ENCODE peak calls at places on chromosomes 16 and 17, in four cellular contexts. Y, J, P and G are unnamed samples.

GRCh38 chr17:41434313-41434895 is 6.4 kb downstream of the KRT38 start:
- DNase-seq in Y (no peak), J (no peak), P (no peak), G (no peak)

GRCh38 chr17:10114931-10115535 is 83.4 kb downstream of the GAS7 start:
- DNase-seq in Y (peak; percentile 4), J (peak; percentile 91), P (peak; percentile 94), G (peak; percentile 11)

GRCh38 chr16:49754495-49755290 is 101.2 kb downstream of the ZNF423 start:
- DNase-seq in Y (no peak), J (peak; percentile 39), P (peak; percentile 25), G (no peak)

GRCh38 chr17:64504769-64505319 is 1.2 kb downstream of the DDX5 start:
- DNase-seq in Y (no peak), J (no peak), P (no peak), G (no peak)

GRCh38 chr16:11841026-11841425 is 10.3 kb downstream of the RSL1D1 start:
- DNase-seq in Y (no peak), J (no peak), P (no peak), G (no peak)

GRCh38 chr16:716250-716607 is 1.3 kb downstream of the METRN start:
- DNase-seq in Y (no peak), J (no peak), P (no peak), G (peak; percentile 92)

GRCh38 chr17:42878123-42878880 is 22.3 kb upstream of the G6PC1 start:
- DNase-seq in Y (no peak), J (no peak), P (no peak), G (no peak)

GRCh38 chr17:48961516-48962233 is 6.7 kb downstream of the GIP start:
- DNase-seq in Y (no peak), J (no peak), P (no peak), G (no peak)

DNA sequence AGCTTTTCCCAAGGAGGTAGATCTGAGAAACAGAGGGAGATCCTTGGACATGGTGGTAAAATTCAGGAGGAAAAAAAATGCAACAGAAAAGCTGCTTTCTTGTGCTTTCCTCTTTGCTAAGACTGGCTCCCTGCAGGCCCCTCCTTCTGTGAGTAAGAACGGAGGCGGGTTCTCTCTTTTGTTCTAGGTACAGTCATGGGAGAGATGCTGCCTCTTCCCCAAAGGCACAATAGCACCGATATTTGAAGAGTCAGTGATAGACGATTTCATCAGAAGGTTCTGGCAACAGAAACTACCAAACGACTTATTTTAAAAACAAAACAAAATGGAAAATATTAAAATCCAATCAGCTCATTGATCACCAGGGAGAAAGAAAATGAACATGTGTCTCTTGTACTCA is 32.6 kb upstream of the KIFC3 start:
- DNase-seq in Y (no peak), J (no peak), P (no peak), G (no peak)
- H3K27ac ChIP-seq in Y (no peak overlapping the region), J (no peak overlapping the region), P (no peak overlapping the region), G (no peak overlapping the region)

GRCh38 chr16:27223226-27223610 is 19.9 kb downstream of the KDM8 start:
- DNase-seq in Y (no peak), J (no peak), P (no peak), G (no peak)
- TF ChIP-seq CTCF in Y (peak; percentile 44), J (no peak), P (peak; percentile 24), G (no peak)

GRCh38 chr17:6996256-6997111 is 635 bp downstream of the ALOX12 start:
- DNase-seq in Y (no peak), J (no peak), P (no peak), G (no peak)

GRCh38 chr17:6997171-6997570 is 1.3 kb downstream of the ALOX12 start:
- DNase-seq in Y (no peak), J (no peak), P (no peak), G (no peak)

GRCh38 chr17:6994666-6995246 is 1.1 kb upstream of the ALOX12 start:
- DNase-seq in Y (no peak), J (no peak), P (no peak), G (no peak)

GRCh38 chr17:6994118-6994598 is 1.7 kb upstream of the ALOX12 start:
- DNase-seq in Y (no peak), J (no peak), P (no peak), G (no peak)

GRCh38 chr17:6995500-6996255 is at the start of gene ALOX12:
- DNase-seq in Y (no peak), J (peak; percentile 45), P (no peak), G (no peak)
- H3K4me3 ChIP-seq in Y (no peak within 1 kb of the TSS), J (peak within 1 kb of the TSS; percentile 7), P (peak within 1 kb of the TSS; percentile 56), G (no peak within 1 kb of the TSS)

GRCh38 chr16:65124596-65124995 is 2.7 kb upstream of the CDH11 start:
- DNase-seq in Y (no peak), J (no peak), P (no peak), G (no peak)

GRCh38 chr16:65122724-65122973 is 786 bp upstream of the CDH11 start:
- DNase-seq in Y (no peak), J (no peak), P (no peak), G (no peak)

GRCh38 chr16:65123846-65124513 is 2.1 kb upstream of the CDH11 start:
- DNase-seq in Y (no peak), J (peak; percentile 62), P (no peak), G (no peak)

GRCh38 chr16:65121870-65122723 is at the start of gene CDH11:
- DNase-seq in Y (no peak), J (peak; percentile 92), P (peak; percentile 60), G (peak; percentile 65)

DNA sequence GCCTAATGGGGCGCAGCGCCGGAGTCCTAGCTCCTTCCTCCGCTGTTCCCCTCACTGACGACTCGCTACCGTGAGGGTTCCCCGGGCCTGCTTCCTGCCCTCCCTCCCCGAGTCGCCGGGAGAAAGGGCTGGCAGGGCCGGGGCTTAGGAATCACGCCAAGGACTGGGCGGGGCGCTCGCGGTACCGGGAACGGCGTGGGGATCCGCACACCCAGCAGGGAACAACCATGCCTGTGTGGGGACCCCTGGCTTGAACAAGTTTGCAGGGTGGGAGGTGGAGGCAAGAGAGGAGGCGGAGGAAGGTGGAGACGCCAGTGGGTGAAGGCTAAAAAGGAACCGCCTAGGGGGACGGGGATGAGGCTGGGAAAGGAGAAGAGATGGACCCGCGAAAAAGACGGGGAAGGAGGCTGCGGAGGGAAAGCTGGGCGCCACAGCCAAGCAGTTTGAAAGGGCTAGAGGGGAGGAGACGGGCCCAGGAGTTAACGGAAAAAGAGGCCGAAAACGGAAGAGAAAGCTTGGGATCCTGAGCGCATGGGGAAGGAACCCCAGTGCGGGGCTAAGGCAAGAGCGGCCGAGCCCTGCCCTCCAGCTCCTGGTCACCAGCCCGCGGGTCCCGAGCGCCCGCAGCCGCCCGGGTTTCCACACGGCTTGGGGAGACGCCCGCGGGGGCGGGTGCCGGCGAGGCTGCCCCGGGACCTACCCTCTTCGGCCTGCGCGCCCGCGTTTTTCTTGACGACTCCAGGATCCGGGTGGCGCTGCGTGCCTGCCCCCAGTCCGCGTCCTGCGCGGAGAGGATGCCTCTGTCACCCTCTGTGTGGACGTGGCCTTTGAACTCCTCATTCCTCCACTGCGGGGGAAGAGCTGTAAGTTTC is 1.3 kb upstream of the CDH11 start:
- DNase-seq in Y (no peak), J (peak; percentile 92), P (peak; percentile 64), G (peak; percentile 67)
- H3K27ac ChIP-seq in Y (no peak overlapping the region), J (peak overlapping the region; percentile 100), P (peak overlapping the region; percentile 86), G (peak overlapping the region; percentile 88)

GRCh38 chr17:39525801-39526506 is 64.7 kb downstream of the CDK12 start:
- DNase-seq in Y (no peak), J (no peak), P (no peak), G (no peak)

GRCh38 chr17:39530513-39530912 is 69.2 kb downstream of the CDK12 start:
- DNase-seq in Y (no peak), J (no peak), P (no peak), G (no peak)

GRCh38 chr17:39531252-39531651 is 70.0 kb downstream of the CDK12 start:
- DNase-seq in Y (no peak), J (no peak), P (no peak), G (no peak)

GRCh38 chr17:39529455-39529854 is 68.2 kb downstream of the CDK12 start:
- DNase-seq in Y (no peak), J (no peak), P (no peak), G (no peak)

DNA sequence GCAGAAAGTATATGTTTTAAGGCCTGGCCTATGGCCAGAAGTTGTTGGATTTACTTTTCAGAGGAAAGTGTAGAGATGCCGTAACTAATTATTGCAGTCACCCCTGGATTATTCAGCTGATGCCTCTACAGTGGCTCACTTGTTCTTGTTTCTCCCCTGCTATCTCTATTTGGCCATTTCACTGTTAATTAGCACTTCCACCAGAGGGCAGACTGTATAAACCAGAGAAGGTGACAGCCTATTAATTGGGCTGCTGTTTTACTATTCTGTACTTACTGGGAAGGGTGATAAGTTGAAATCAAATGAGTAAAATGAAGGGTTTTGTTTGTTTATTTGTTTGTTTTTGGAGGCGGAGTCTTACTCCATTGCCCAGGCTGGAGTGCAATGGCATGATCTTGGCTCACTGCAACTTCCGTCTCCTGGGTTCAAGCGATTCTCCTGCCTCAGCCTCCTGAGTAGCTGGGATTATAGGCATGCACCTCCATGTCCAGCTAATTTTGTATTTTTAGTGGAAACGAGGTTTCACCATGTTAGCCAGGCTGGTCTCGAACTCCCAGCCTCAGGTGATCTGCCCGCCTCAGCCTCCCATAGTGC is 66.0 kb downstream of the CDK12 start:
- DNase-seq in Y (peak; percentile 39), J (no peak), P (no peak), G (no peak)
- TF ChIP-seq CTCF in Y (peak; percentile 78), J (no peak), P (peak; percentile 62), G (peak; percentile 52)

DNA sequence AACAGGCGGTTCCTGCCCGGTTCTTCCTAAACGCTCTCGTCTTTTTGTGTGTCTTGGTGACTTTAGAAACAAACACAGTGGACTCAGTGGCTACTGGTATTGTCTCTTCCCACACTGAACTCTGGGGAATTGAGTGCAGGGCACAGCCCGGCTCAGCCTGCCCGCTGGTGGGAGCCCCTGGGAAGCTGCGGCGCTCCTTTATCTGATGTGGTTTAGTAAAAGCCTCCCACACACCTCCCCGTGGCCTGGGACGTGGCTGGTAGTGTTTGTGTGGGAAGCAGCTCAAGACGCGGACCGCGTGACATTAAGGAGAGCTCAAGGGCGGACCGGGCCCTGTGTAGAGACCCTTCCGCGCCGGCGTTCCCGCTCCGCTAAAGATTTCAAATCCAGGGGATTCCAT is 55.4 kb upstream of the PVALEF start:
- DNase-seq in Y (no peak), J (no peak), P (no peak), G (peak; percentile 31)
- H3K4me3 ChIP-seq in Y (no peak overlapping the region), J (no peak overlapping the region), P (no peak overlapping the region), G (no peak overlapping the region)

GRCh38 chr16:64459821-64460220 is 662.0 kb downstream of the CDH11 start:
- DNase-seq in Y (no peak), J (no peak), P (no peak), G (no peak)

GRCh38 chr16:64459402-64459801 is 662.5 kb downstream of the CDH11 start:
- DNase-seq in Y (no peak), J (no peak), P (no peak), G (no peak)

GRCh38 chr16:64452446-64452845 is 669.4 kb downstream of the CDH11 start:
- DNase-seq in Y (no peak), J (no peak), P (no peak), G (no peak)

GRCh38 chr16:64453643-64454042 is 668.2 kb downstream of the CDH11 start:
- DNase-seq in Y (no peak), J (no peak), P (no peak), G (no peak)

GRCh38 chr16:64455275-64455674 is 666.6 kb downstream of the CDH11 start:
- DNase-seq in Y (peak; percentile 39), J (no peak), P (no peak), G (no peak)
- H3K27ac ChIP-seq in Y (no peak overlapping the region), J (no peak overlapping the region), P (no peak overlapping the region), G (no peak overlapping the region)